ENCODE peak calls at places on chromosomes 7 and 10, in seven cellular contexts. E is astrocyte of the spinal cord, L is psoas muscle, F is tibial artery, W is epithelial cell of esophagus, I is RWPE1, K is AG04450. M is an unnamed sample.

GRCh38 chr10:26528715-26529393 is 90.7 kb downstream of the APBB1IP start:
- DNase-seq in E (no peak), L (no peak), F (no peak), W (no peak), I (no peak), K (no peak), M (peak; percentile 52)

GRCh38 chr7:739455-739963 is 12.4 kb upstream of the PRKAR1B start:
- DNase-seq in E (no peak), L (no peak), F (no peak), W (no peak), I (no peak), K (no peak), M (no peak)

GRCh38 chr10:127148066-127148932 is 48.1 kb downstream of the INSYN2A start:
- DNase-seq in E (peak; percentile 92), L (no peak), F (no peak), W (peak; percentile 90), I (peak; percentile 79), K (peak; percentile 59), M (no peak)

GRCh38 chr7:14691597-14692203 is 210.9 kb downstream of the DGKB start:
- DNase-seq in E (peak; percentile 48), L (peak; percentile 39), F (peak; percentile 43), W (peak; percentile 23), I (peak; percentile 5), K (peak; percentile 4), M (peak; percentile 47)

GRCh38 chr10:76577455-76577854 is 1060.2 kb downstream of the KCNMA1 start:
- DNase-seq in E (no peak), L (no peak), F (no peak), W (no peak), I (no peak), K (no peak), M (no peak)

GRCh38 chr10:112404612-112405011 is 30.7 kb downstream of the ACSL5 start:
- DNase-seq in E (no peak), L (no peak), F (no peak), W (peak; percentile 80), I (peak; percentile 68), K (no peak), M (no peak)

GRCh38 chr7:37987732-37988131 is 67.3 kb downstream of the EPDR1 start:
- DNase-seq in E (peak; percentile 82), L (no peak), F (no peak), W (peak; percentile 68), I (peak; percentile 7), K (no peak), M (peak; percentile 18)

GRCh38 chr7:30184804-30185487 is 50.2 kb downstream of the MTURN start:
- DNase-seq in E (no peak), L (peak; percentile 50), F (peak; percentile 46), W (no peak), I (no peak), K (no peak), M (peak; percentile 15)

GRCh38 chr7:73885975-73886798 is 25.2 kb downstream of the TMEM270 start:
- DNase-seq in E (peak; percentile 71), L (peak; percentile 74), F (peak; percentile 70), W (no peak), I (no peak), K (no peak), M (no peak)

GRCh38 chr10:105742184-105742583 is 1101.1 kb downstream of the SORCS3 start:
- DNase-seq in E (peak; percentile 1), L (no peak), F (no peak), W (peak; percentile 15), I (no peak), K (no peak), M (no peak)

GRCh38 chr7:109479388-109479787 is 909.7 kb downstream of the DNAJB9 start:
- DNase-seq in E (no peak), L (no peak), F (no peak), W (peak; percentile 0), I (no peak), K (no peak), M (no peak)

GRCh38 chr7:91636129-91636724 is 244.3 kb downstream of the MTERF1 start:
- DNase-seq in E (peak; percentile 23), L (no peak), F (peak; percentile 21), W (peak; percentile 63), I (no peak), K (no peak), M (peak; percentile 56)

GRCh38 chr10:59654007-59654406 is 55.6 kb downstream of the SLC16A9 start:
- DNase-seq in E (no peak), L (no peak), F (no peak), W (no peak), I (no peak), K (no peak), M (peak; percentile 26)

GRCh38 chr10:97117372-97117771 is 68.4 kb downstream of the SLIT1 start:
- DNase-seq in E (no peak), L (no peak), F (no peak), W (peak; percentile 51), I (peak; percentile 53), K (no peak), M (no peak)

GRCh38 chr10:33008499-33009243 is 50.6 kb upstream of the ITGB1 start:
- DNase-seq in E (peak; percentile 89), L (no peak), F (peak; percentile 61), W (peak; percentile 87), I (peak; percentile 59), K (peak; percentile 81), M (peak; percentile 79)

GRCh38 chr7:157816526-157817250 is 479.9 kb downstream of the DNAJB6 start:
- DNase-seq in E (no peak), L (no peak), F (no peak), W (no peak), I (no peak), K (no peak), M (no peak)

GRCh38 chr10:20768849-20769248 is 128.3 kb downstream of the NEBL start:
- DNase-seq in E (peak; percentile 29), L (no peak), F (no peak), W (peak; percentile 18), I (peak; percentile 9), K (no peak), M (no peak)

GRCh38 chr10:119541046-119541445 is 1.5 kb downstream of the RGS10 start:
- DNase-seq in E (no peak), L (no peak), F (no peak), W (peak; percentile 39), I (no peak), K (no peak), M (no peak)

GRCh38 chr7:11486271-11486670 is 345.7 kb downstream of the THSD7A start:
- DNase-seq in E (no peak), L (no peak), F (no peak), W (no peak), I (no peak), K (no peak), M (no peak)

GRCh38 chr7:29080803-29081202 is 65.5 kb downstream of the CPVL start:
- DNase-seq in E (no peak), L (no peak), F (no peak), W (no peak), I (no peak), K (no peak), M (no peak)

GRCh38 chr7:113717739-113718138 is 201.1 kb downstream of the PPP1R3A start:
- DNase-seq in E (no peak), L (no peak), F (no peak), W (no peak), I (no peak), K (no peak), M (no peak)

GRCh38 chr7:113710310-113711106 is 208.3 kb downstream of the PPP1R3A start:
- DNase-seq in E (peak; percentile 86), L (no peak), F (no peak), W (peak; percentile 92), I (peak; percentile 61), K (peak; percentile 76), M (peak; percentile 89)

GRCh38 chr7:113715981-113716870 is 202.6 kb downstream of the PPP1R3A start:
- DNase-seq in E (peak; percentile 5), L (no peak), F (no peak), W (no peak), I (no peak), K (no peak), M (no peak)

GRCh38 chr7:113715262-113715661 is 203.5 kb downstream of the PPP1R3A start:
- DNase-seq in E (no peak), L (no peak), F (no peak), W (no peak), I (no peak), K (no peak), M (no peak)
- TF ChIP-seq CTCF in E (no peak), L (no peak), F (no peak), W (no peak), I (no peak), K (no peak), M (no peak)

GRCh38 chr7:47757946-47758371 is 176.0 kb upstream of the TNS3 start:
- DNase-seq in E (peak; percentile 88), L (peak; percentile 72), F (peak; percentile 94), W (peak; percentile 65), I (peak; percentile 61), K (peak; percentile 33), M (no peak)

GRCh38 chr7:47762207-47762606 is 180.3 kb upstream of the TNS3 start:
- DNase-seq in E (no peak), L (no peak), F (no peak), W (no peak), I (no peak), K (no peak), M (no peak)

GRCh38 chr7:47762746-47763062 is 180.8 kb upstream of the TNS3 start:
- DNase-seq in E (no peak), L (no peak), F (no peak), W (no peak), I (no peak), K (no peak), M (no peak)

GRCh38 chr7:47758546-47758945 is 176.6 kb upstream of the TNS3 start:
- DNase-seq in E (peak; percentile 33), L (no peak), F (peak; percentile 37), W (no peak), I (no peak), K (no peak), M (no peak)

GRCh38 chr7:47759056-47759706 is 177.3 kb upstream of the TNS3 start:
- DNase-seq in E (no peak), L (no peak), F (no peak), W (no peak), I (peak; percentile 26), K (no peak), M (no peak)
- TF ChIP-seq CTCF in E (peak; percentile 34), L (no peak), F (no peak), W (peak; percentile 18), I (no peak), K (peak; percentile 38), M (no peak)

DNA sequence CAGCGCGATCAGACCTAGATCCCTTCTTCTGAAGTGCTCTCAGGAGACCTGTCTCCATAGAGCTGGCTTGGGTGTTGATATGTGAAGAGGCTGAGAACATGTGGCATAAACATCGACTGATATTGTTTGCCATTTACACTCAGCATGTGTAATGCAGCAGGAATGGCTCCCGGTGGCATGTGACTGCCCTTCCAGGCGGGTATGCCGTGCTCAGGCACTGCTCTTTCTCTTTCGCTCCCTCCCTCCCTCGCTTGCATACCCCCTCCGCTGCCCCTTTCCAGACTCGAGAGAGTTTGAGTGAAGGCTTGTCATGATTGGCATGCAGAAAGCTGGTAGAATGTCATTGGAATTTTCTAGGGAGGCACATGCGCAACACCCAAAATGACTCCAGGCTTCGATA is 107.3 kb upstream of the PDCD4 start:
- DNase-seq in E (no peak), L (no peak), F (no peak), W (peak; percentile 10), I (no peak), K (no peak), M (no peak)
- TF ChIP-seq CTCF in E (no peak), L (no peak), F (no peak), W (no peak), I (no peak), K (no peak), M (no peak)

DNA sequence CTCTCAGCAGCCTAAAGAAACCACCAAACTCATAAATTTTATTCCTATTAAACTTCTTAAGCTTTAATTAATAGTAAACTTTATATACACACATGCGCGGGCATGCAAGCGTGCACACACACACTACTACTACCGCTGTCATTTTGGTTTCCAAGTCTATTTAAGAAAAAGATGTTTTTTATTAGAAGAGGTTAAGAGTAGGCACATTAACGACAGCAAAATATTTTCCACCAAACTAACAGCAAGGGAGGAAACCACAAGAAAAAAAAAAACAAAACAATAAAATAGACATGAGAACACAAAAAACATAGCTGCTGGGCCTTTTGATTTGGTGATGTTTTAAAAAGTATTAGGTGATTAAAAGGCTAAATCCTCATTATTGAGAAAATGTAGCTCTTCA is 28.6 kb downstream of the RTKN2 start:
- DNase-seq in E (no peak), L (no peak), F (no peak), W (no peak), I (no peak), K (no peak), M (no peak)
- TF ChIP-seq CTCF in E (no peak), L (no peak), F (no peak), W (no peak), I (no peak), K (no peak), M (no peak)

M was measured in GM12865.